ENCODE peak calls at places on chromosomes 5 and 9, in four cellular contexts. F is H1, Z is trophoblast cell, D is neuronal stem cell. L is an unnamed sample.

GRCh38 chr9:113516840-113517577 is 53.5 kb downstream of the RGS3 start:
- DNase-seq in F (no peak), Z (no peak), D (no peak), L (no peak)

GRCh38 chr9:73079326-73079725 is 72.3 kb upstream of the ANXA1 start:
- DNase-seq in F (no peak), Z (no peak), D (no peak), L (no peak)

GRCh38 chr5:2093859-2094615 is 211.3 kb upstream of the IRX4 start:
- DNase-seq in F (no peak), Z (no peak), D (no peak), L (no peak)

GRCh38 chr9:126791406-126792230 is 13.2 kb upstream of the ZBTB43 start:
- DNase-seq in F (no peak), Z (peak; percentile 94), D (no peak), L (peak; percentile 98)

GRCh38 chr5:154470949-154471870 is 6.8 kb downstream of the HAND1 start:
- DNase-seq in F (no peak), Z (no peak), D (no peak), L (no peak)

GRCh38 chr5:61409568-61409967 is 77.5 kb downstream of the ZSWIM6 start:
- DNase-seq in F (no peak), Z (peak; percentile 63), D (no peak), L (peak; percentile 96)

GRCh38 chr9:125964702-125965225 is 217.6 kb downstream of the PBX3 start:
- DNase-seq in F (no peak), Z (no peak), D (no peak), L (no peak)

GRCh38 chr9:132648283-132648682 is 21.5 kb downstream of the DDX31 start:
- DNase-seq in F (no peak), Z (no peak), D (no peak), L (no peak)

GRCh38 chr9:114348261-114348905 is 18.7 kb downstream of the ORM2 start:
- DNase-seq in F (no peak), Z (no peak), D (no peak), L (no peak)

GRCh38 chr9:93592389-93593021 is 16.1 kb downstream of the PHF2 start:
- DNase-seq in F (peak; percentile 25), Z (no peak), D (no peak), L (no peak)

GRCh38 chr5:51495672-51496071 is 112.4 kb downstream of the ISL1 start:
- DNase-seq in F (no peak), Z (peak; percentile 11), D (peak; percentile 6), L (peak; percentile 85)

GRCh38 chr9:127253446-127253845 is 11.1 kb upstream of the GARNL3 start:
- DNase-seq in F (no peak), Z (no peak), D (no peak), L (no peak)

GRCh38 chr9:99147177-99147576 is 42.3 kb downstream of the TGFBR1 start:
- DNase-seq in F (no peak), Z (no peak), D (no peak), L (no peak)

GRCh38 chr9:101639785-101640437 is 45.1 kb upstream of the PPP3R2 start:
- DNase-seq in F (no peak), Z (no peak), D (no peak), L (no peak)

GRCh38 chr5:120446896-120447295 is 17.2 kb upstream of the PRR16 start:
- DNase-seq in F (no peak), Z (no peak), D (no peak), L (no peak)

GRCh38 chr9:126514037-126514821 is 99.5 kb upstream of the LMX1B start:
- DNase-seq in F (no peak), Z (peak; percentile 17), D (peak; percentile 69), L (peak; percentile 41)

GRCh38 chr5:18465833-18466681 is 831.8 kb downstream of the TAF11L14 start:
- DNase-seq in F (peak; percentile 31), Z (peak; percentile 71), D (peak; percentile 80), L (peak; percentile 63)

GRCh38 chr5:9653811-9654210 is 23.7 kb upstream of the TAS2R1 start:
- DNase-seq in F (no peak), Z (peak; percentile 97), D (no peak), L (peak; percentile 98)

GRCh38 chr5:106288977-106289376 is 1381.8 kb downstream of the EFNA5 start:
- DNase-seq in F (no peak), Z (no peak), D (no peak), L (no peak)

GRCh38 chr9:93468763-93469456 is 15.5 kb upstream of the FAM120AOS start:
- DNase-seq in F (no peak), Z (no peak), D (no peak), L (peak; percentile 58)

GRCh38 chr5:39648539-39649200 is 223.9 kb upstream of the DAB2 start:
- DNase-seq in F (no peak), Z (peak; percentile 29), D (no peak), L (peak; percentile 7)

GRCh38 chr5:173891367-173891766 is 3.2 kb downstream of the CPEB4 start:
- DNase-seq in F (no peak), Z (no peak), D (no peak), L (peak; percentile 26)

GRCh38 chr5:32562056-32562455 is 23.3 kb upstream of the SUB1 start:
- DNase-seq in F (no peak), Z (no peak), D (no peak), L (no peak)

GRCh38 chr9:120587357-120587756 is 7.4 kb upstream of the CDK5RAP2 start:
- DNase-seq in F (no peak), Z (no peak), D (no peak), L (no peak)

GRCh38 chr9:20559236-20559896 is 62.9 kb downstream of the MLLT3 start:
- DNase-seq in F (no peak), Z (no peak), D (no peak), L (no peak)

GRCh38 chr9:5971740-5972139 is 43.7 kb downstream of the RANBP6 start:
- DNase-seq in F (no peak), Z (no peak), D (no peak), L (no peak)

GRCh38 chr9:100671811-100672305 is 94.0 kb downstream of the CAVIN4 start:
- DNase-seq in F (no peak), Z (no peak), D (no peak), L (no peak)

GRCh38 chr9:13900449-13900848 is 413.5 kb downstream of the NFIB start:
- DNase-seq in F (no peak), Z (peak; percentile 21), D (no peak), L (no peak)

GRCh38 chr5:168106008-168106761 is 185.3 kb upstream of the WWC1 start:
- DNase-seq in F (no peak), Z (peak; percentile 64), D (no peak), L (no peak)

GRCh38 chr5:131209506-131210191 is 38.9 kb downstream of the LYRM7 start:
- DNase-seq in F (no peak), Z (no peak), D (no peak), L (no peak)

GRCh38 chr5:96714951-96715451 is 52.8 kb downstream of the CAST start:
- DNase-seq in F (no peak), Z (peak; percentile 88), D (peak; percentile 31), L (peak; percentile 98)

GRCh38 chr9:116151966-116152381 is 1.6 kb upstream of the PAPPA start:
- DNase-seq in F (no peak), Z (peak; percentile 71), D (no peak), L (peak; percentile 92)

GRCh38 chr9:87792831-87793288 is 66.9 kb downstream of the CTSL start:
- DNase-seq in F (no peak), Z (peak; percentile 95), D (no peak), L (peak; percentile 94)

GRCh38 chr9:38439291-38439915 is 15.1 kb upstream of the IGFBPL1 start:
- DNase-seq in F (no peak), Z (no peak), D (no peak), L (no peak)

GRCh38 chr5:180113660-180114303 is 42.2 kb upstream of the RNF130 start:
- DNase-seq in F (no peak), Z (no peak), D (no peak), L (no peak)
- H3K4me3 ChIP-seq in F (no peak overlapping the region), Z (no peak overlapping the region), D (no peak overlapping the region), L (no peak overlapping the region)

DNA sequence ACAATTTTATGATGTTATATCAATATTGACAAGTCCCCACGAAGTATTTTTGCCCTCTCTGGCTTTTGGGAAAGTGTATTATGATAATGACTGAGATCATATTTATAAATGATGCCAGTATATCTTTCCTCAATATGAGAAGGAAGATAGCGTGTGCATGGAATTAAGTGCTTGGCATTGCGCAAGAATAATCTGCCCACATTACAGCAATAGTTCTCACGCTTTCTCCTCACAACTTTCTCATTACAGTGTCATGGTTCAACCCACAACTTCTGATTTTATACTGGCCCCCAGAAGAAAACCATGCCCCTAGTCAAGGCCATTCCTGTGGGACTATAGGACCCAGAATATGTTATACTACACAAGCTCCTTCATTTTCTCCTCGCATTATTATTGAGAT is 114.0 kb downstream of the PIK3R1 start:
- DNase-seq in F (no peak), Z (no peak), D (no peak), L (peak; percentile 37)
- H2BK5ac ChIP-seq in F (no peak overlapping the region), Z (no peak overlapping the region), D (no peak overlapping the region), L (no peak overlapping the region)

GRCh38 chr5:172586118-172587060 is 54.7 kb upstream of the NEURL1B start:
- DNase-seq in F (peak; percentile 54), Z (no peak), D (no peak), L (no peak)
- H2BK12ac ChIP-seq in F (peak overlapping the region; percentile 91), Z (no peak overlapping the region), D (peak overlapping the region; percentile 28), L (no peak overlapping the region)

DNA sequence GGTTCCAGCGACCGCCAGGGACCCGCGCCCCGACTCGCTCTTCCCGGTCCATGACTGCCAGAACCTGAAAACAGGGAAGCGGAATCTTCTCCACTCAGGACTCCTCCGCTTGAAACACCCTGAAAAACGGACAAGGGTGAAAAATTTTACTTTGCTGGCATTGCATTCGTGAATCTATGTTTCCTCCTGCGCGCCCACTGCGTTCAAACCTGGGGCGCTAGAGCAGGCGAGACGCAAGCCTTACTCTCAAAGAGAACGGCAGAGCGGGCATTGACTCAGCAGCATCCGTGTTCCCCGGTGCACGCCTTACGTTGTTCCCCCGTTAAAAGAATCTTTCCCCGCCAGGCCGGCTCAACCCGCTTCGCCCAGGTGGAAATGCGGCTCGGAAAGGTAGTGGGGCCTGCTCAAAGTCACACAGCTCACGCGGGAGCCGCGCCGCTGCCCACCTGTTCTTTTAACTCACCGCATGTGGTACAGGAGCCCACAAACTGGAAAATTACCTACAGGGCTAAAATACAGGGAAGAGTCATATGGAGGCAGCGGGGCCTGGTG is 999 bp upstream of the DRD1 start:
- DNase-seq in F (no peak), Z (no peak), D (no peak), L (no peak)
- H3K4me3 ChIP-seq in F (peak overlapping the region; percentile 67), Z (no peak overlapping the region), D (peak overlapping the region; percentile 57), L (peak overlapping the region; percentile 75)

DNA sequence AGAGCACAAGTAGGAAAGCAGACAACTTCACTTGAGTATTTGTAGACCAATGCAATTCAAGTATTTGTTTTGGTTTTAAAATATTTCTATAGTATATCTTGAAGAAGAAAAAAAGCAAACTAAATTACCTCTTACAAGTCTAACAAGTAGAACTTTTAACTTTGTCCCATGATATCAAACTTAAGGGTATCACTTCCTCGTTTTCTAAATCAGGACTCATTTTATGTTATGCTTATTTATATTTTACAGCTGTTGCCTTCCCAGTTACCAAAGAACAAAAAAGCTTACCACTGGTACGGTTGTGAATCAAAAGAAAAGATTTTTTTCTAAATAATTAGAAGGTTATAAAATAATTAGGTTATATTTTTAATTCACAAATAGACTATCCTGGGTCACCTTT is 63.7 kb downstream of the CEP120 start:
- DNase-seq in F (no peak), Z (no peak), D (no peak), L (no peak)
- H2BK5ac ChIP-seq in F (no peak overlapping the region), Z (no peak overlapping the region), D (no peak overlapping the region), L (no peak overlapping the region)

GRCh38 chr5:128537999-128538248 is at the start of gene FBN2:
- DNase-seq in F (no peak), Z (no peak), D (no peak), L (no peak)
- H2BK12ac ChIP-seq in F (no peak within 1 kb of the TSS), Z (peak within 1 kb of the TSS; percentile 13), D (peak within 1 kb of the TSS; percentile 75), L (peak within 1 kb of the TSS; percentile 67)

GRCh38 chr5:63960646-63961045 is 1.6 kb downstream of the HTR1A start:
- DNase-seq in F (no peak), Z (no peak), D (no peak), L (no peak)
- H3K4me3 ChIP-seq in F (peak overlapping the region; percentile 64), Z (no peak overlapping the region), D (no peak overlapping the region), L (no peak overlapping the region)

L was measured in mesenchymal stem cell.